ENCODE peak calls at places on chromosome 16, in eight cellular contexts. I, N, G, S, U, J, P and R are unnamed samples. For H3K27me3 and H3K4me1, the result is how much of the 10 kb centered on the place peaks cover.

GRCh38 chr16:46918905-46919792 is 35.0 kb downstream of the GPT2 start:
- DNase-seq in I (peak), N (peak), G (no peak), S (no peak), U (peak), J (no peak), P (no peak), R (no peak)

GRCh38 chr16:50712568-50712914 is 19.1 kb downstream of the NOD2 start:
- DNase-seq in I (peak), N (no peak), G (no peak), S (no peak), U (no peak), J (no peak), P (no peak), R (no peak)

GRCh38 chr16:2278272-2278608 is 10.3 kb upstream of the RNPS1 start:
- DNase-seq in I (no peak), N (peak), G (no peak), S (no peak), U (no peak), J (no peak), P (no peak), R (no peak)

GRCh38 chr16:75433732-75434413 is 570 bp upstream of the CFDP1 start:
- DNase-seq in I (peak), N (peak), G (peak), S (peak), U (peak), J (peak), P (peak), R (peak)

GRCh38 chr16:4263504-4264436 is 9.1 kb downstream of the TFAP4 start:
- DNase-seq in I (peak), N (peak), G (no peak), S (no peak), U (peak), J (peak), P (peak), R (no peak)

GRCh38 chr16:31074814-31075183 is 577 bp downstream of the ZNF646 start:
- DNase-seq in I (no peak), N (no peak), G (no peak), S (no peak), U (no peak), J (no peak), P (no peak), R (no peak)

GRCh38 chr16:64914-65255 is 7.5 kb downstream of the RHBDF1 start:
- DNase-seq in I (no peak), N (no peak), G (no peak), S (no peak), U (no peak), J (no peak), P (no peak), R (no peak)

GRCh38 chr16:67708368-67708771 is 10.7 kb downstream of the GFOD2 start:
- DNase-seq in I (no peak), N (no peak), G (no peak), S (no peak), U (peak), J (peak), P (peak), R (no peak)

GRCh38 chr16:17474572-17474971 is 3.8 kb upstream of the XYLT1 start:
- DNase-seq in I (no peak), N (no peak), G (no peak), S (no peak), U (no peak), J (no peak), P (no peak), R (no peak)
- H3K27me3 ChIP-seq in I (under half), N (half or more), G (under half), S (under half), U (under half), J (under half), P (under half), R (under half)

DNA sequence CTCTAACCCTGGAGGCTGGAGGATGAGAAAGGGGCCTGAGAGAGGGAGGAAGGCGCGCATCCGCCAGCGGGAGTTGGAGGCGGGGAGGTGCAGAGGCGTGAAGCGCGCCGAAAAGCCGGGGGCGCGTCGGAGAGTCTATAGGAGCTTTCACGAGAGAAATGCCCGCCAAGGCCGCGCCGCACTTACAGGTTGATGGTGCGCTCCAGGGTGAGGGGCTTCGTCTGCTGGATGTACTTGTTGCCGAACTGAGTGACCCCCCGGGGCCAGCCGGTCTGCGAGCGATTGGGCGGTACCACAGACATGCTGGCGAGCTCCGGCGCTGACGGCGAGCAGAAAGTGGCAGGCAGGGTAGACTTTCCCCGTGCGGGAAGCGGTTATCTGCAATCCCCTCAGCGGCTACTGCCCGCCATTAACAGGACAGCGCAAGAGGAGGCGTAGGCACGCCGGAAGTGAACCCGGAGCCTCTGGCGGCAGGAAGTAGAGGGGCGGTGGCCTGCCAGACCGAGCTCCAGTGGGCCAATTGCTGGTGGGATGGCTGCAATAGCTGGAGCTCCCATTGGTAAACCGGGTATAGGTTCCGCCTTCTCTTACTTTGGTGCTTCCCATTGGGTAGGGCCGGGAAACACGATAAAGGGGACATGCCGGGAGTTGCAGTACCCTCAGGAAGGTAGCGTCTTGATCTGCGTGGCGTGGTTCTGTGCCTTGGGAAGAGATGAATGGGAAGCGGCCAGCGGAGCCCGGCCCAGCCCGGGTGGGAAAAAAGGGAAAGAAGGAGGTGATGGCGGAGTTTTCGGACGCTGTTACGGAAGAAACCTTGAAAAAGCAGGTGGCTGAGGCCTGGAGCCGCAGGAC is at the start of the genes NUDT21 and OGFOD1:
- DNase-seq in I (peak), N (peak), G (peak), S (peak), U (peak), J (peak), P (peak), R (peak)
- TF ChIP-seq CTCF in I (no peak), N (no peak), G (peak), S (no peak), U (no peak), J (no peak), P (no peak), R (no peak)

DNA sequence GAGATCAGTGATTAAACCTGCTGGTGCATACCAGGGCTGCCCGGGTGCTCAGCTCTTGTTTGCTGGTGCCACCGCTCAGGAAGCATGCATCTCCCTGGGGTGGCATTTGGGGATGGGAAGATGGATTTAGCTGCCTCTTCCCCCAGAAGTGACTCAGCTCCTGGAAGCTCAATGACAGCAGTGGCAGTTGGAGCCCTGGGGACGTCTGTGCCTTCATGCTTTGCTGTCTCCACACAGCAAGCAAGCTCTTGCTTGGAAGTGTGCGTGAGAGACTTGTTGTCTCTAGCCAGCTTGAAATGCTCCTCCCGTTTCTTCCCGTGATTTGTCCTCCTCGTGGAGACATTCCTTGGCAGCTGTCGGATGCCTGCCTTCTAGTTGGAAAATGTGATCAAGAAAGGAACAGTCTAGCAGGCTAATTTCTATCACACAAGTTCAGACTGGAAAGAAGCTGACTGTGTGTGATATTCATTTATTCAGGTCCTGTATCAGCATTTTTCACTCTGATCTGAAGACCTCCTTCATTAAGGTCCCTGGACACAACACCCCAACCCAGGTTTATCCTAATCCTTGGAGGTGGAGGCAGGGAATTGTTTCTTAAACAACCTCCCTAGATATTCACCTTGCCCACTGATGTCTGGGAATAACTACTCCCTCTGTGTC is 73.0 kb downstream of the BMERB1 start:
- DNase-seq in I (no peak), N (no peak), G (no peak), S (no peak), U (no peak), J (no peak), P (no peak), R (no peak)
- H3K4me1 ChIP-seq in I (under half), N (under half), G (under half), S (under half), U (under half), J (under half), P (under half), R (under half)

DNA sequence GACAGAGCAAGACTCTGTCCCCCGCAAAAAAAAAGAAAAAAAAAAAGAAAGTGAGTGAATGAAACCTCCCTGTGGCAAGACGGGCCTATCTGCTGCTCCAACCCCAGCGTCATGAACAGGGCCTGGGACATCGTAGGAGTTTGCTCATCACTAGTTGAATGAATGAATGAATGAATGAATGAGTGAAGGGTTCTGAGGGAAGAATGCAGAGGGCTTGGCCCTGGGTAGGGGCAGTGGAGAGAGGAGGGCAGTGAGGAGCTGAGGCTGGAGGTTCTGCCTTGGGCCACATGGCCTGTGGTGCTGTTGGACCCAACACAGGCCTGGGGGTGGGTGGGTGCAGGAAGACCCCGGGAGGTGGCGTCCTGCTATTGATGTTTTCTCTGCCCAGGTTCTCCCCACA is 125.5 kb upstream of the CIBAR2 start:
- DNase-seq in I (no peak), N (no peak), G (no peak), S (no peak), U (no peak), J (no peak), P (no peak), R (no peak)
- H3K27me3 ChIP-seq in I (under half), N (under half), G (under half), S (under half), U (under half), J (under half), P (under half), R (under half)

DNA sequence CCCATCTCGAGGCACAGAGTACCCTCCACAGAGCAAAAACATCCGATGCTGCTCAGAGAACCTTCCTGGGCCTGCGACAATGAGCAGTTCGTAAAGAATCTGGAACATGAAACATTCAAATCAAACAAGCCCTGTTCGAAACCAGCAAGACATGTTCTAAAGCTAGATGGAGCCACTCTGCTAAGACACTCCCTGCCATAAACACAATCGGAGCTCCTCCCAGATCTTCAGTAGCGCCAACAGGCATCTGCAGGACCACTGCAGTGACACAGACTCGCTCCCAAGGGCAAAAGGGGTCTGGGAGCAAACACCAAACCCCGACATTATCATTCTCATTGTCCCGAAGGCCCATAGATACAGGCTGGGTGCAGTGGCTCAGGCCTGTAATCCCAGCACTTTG is 108.7 kb downstream of the ZFHX3 start:
- DNase-seq in I (no peak), N (no peak), G (no peak), S (no peak), U (peak), J (no peak), P (peak), R (no peak)
- TF ChIP-seq CTCF in I (no peak), N (no peak), G (no peak), S (peak), U (peak), J (no peak), P (no peak), R (no peak)